ENCODE peak calls at places on chromosomes 5 and 9, in six cellular contexts. B, D, O, S, J and W are unnamed samples.

GRCh38 chr5:179880066-179880650 is 21.5 kb upstream of the MRNIP start:
- DNase-seq in B (no peak), D (no peak), O (no peak), S (no peak), J (no peak), W (no peak)

GRCh38 chr5:168795943-168796342 is 216.8 kb upstream of the PANK3 start:
- DNase-seq in B (no peak), D (no peak), O (no peak), S (no peak), J (no peak), W (no peak)

GRCh38 chr5:88761269-88761880 is 121.6 kb downstream of the MEF2C start:
- DNase-seq in B (peak; percentile 51), D (no peak), O (no peak), S (no peak), J (no peak), W (no peak)

GRCh38 chr5:107639990-107640389 is 30.7 kb downstream of the EFNA5 start:
- DNase-seq in B (no peak), D (no peak), O (no peak), S (no peak), J (no peak), W (no peak)

GRCh38 chr5:103445426-103446035 is 117.1 kb downstream of the NUDT12 start:
- DNase-seq in B (peak; percentile 22), D (no peak), O (no peak), S (no peak), J (no peak), W (no peak)

GRCh38 chr5:34930527-34930844 is 1.1 kb downstream of the DNAJC21 start:
- DNase-seq in B (peak; percentile 73), D (no peak), O (no peak), S (no peak), J (no peak), W (no peak)

GRCh38 chr9:114016629-114017423 is 61.3 kb downstream of the AMBP start:
- DNase-seq in B (no peak), D (no peak), O (peak; percentile 37), S (no peak), J (no peak), W (no peak)

GRCh38 chr9:104961238-104961637 is 33.3 kb upstream of the ABCA1 start:
- DNase-seq in B (peak; percentile 83), D (peak; percentile 52), O (peak; percentile 54), S (peak; percentile 72), J (peak; percentile 2), W (no peak)

GRCh38 chr5:179406031-179406681 is 60.9 kb upstream of the ADAMTS2 start:
- DNase-seq in B (peak; percentile 20), D (no peak), O (peak; percentile 41), S (no peak), J (no peak), W (no peak)

GRCh38 chr5:142866563-142867275 is 96.5 kb downstream of the ARHGAP26 start:
- DNase-seq in B (peak; percentile 73), D (peak; percentile 82), O (no peak), S (peak; percentile 74), J (peak; percentile 26), W (peak; percentile 67)

GRCh38 chr9:130441031-130441430 is 3.7 kb upstream of the ASS1 start:
- DNase-seq in B (no peak), D (no peak), O (no peak), S (no peak), J (no peak), W (no peak)

GRCh38 chr9:17726298-17726697 is 147.4 kb downstream of the SH3GL2 start:
- DNase-seq in B (no peak), D (no peak), O (no peak), S (no peak), J (no peak), W (no peak)

GRCh38 chr5:88889165-88890069 is 6.4 kb upstream of the MEF2C start:
- DNase-seq in B (peak; percentile 13), D (no peak), O (peak; percentile 67), S (no peak), J (no peak), W (no peak)

GRCh38 chr9:11328326-11328725 is 715.5 kb upstream of the PTPRD start:
- DNase-seq in B (no peak), D (no peak), O (no peak), S (no peak), J (no peak), W (no peak)

GRCh38 chr5:149913449-149914419 is 30.9 kb downstream of the PDE6A start:
- DNase-seq in B (no peak), D (no peak), O (no peak), S (no peak), J (no peak), W (no peak)

GRCh38 chr5:34014614-34015013 is 6.8 kb upstream of the AMACR start:
- DNase-seq in B (no peak), D (no peak), O (no peak), S (no peak), J (no peak), W (no peak)

GRCh38 chr5:162888268-162888667 is 549.1 kb upstream of the CCNG1 start:
- DNase-seq in B (no peak), D (no peak), O (no peak), S (no peak), J (no peak), W (no peak)

GRCh38 chr5:157342822-157343402 is 77.0 kb downstream of the CYFIP2 start:
- DNase-seq in B (no peak), D (peak; percentile 56), O (peak; percentile 82), S (peak; percentile 22), J (no peak), W (peak; percentile 23)

GRCh38 chr5:14238272-14238671 is 95.1 kb downstream of the TRIO start:
- DNase-seq in B (no peak), D (no peak), O (no peak), S (no peak), J (no peak), W (no peak)

GRCh38 chr5:91849069-91849468 is 466.0 kb upstream of the ARRDC3 start:
- DNase-seq in B (no peak), D (no peak), O (no peak), S (no peak), J (no peak), W (no peak)

GRCh38 chr5:131980696-131981095 is 30.8 kb downstream of the ACSL6 start:
- DNase-seq in B (no peak), D (no peak), O (no peak), S (no peak), J (no peak), W (no peak)

GRCh38 chr9:6171667-6172066 is 43.9 kb upstream of the IL33 start:
- DNase-seq in B (no peak), D (no peak), O (no peak), S (no peak), J (no peak), W (no peak)

GRCh38 chr5:43608406-43608805 is 5.4 kb downstream of the NNT start:
- DNase-seq in B (peak; percentile 5), D (no peak), O (no peak), S (no peak), J (no peak), W (no peak)

GRCh38 chr5:180304431-180305375 is 12.8 kb upstream of the MAPK9 start:
- DNase-seq in B (no peak), D (no peak), O (no peak), S (no peak), J (no peak), W (no peak)

GRCh38 chr9:21810388-21810787 is 8.0 kb downstream of the MTAP start:
- DNase-seq in B (peak; percentile 49), D (no peak), O (no peak), S (no peak), J (no peak), W (no peak)
- TF ChIP-seq RAD21 in B (no peak), D (no peak), O (no peak), S (no peak), J (no peak), W (no peak)

GRCh38 chr9:30799527-30800101 is 1584.8 kb upstream of the ACO1 start:
- DNase-seq in B (no peak), D (no peak), O (no peak), S (no peak), J (no peak), W (no peak)
- TF ChIP-seq RAD21 in B (no peak), D (no peak), O (peak; percentile 25), S (no peak), J (no peak), W (no peak)

DNA sequence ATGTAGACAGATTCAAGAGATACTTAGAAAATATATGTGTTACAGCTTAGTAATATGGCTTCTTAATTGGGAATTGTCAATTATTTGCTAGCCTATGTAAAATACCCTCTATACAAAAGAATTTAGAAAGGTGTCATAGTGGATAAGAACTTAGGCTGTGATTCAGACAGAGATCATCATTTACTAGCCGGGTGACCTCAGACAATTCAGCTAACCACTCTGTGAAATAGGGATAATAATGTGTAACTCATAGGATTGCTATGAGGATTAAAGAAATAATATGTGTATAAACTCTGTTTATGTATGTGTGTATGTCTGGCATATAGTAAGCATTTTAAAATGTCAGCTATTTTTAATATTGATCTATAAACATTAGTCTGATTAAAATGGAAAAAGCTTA is 5.9 kb upstream of the LARS1 start:
- DNase-seq in B (peak; percentile 84), D (no peak), O (no peak), S (no peak), J (no peak), W (no peak)
- TF ChIP-seq RAD21 in B (no peak), D (no peak), O (no peak), S (no peak), J (no peak), W (no peak)

GRCh38 chr9:38015267-38015666 is 53.8 kb downstream of the SHB start:
- DNase-seq in B (no peak), D (no peak), O (no peak), S (no peak), J (no peak), W (no peak)

GRCh38 chr9:38017149-38017884 is 51.7 kb downstream of the SHB start:
- DNase-seq in B (peak; percentile 62), D (peak; percentile 73), O (peak; percentile 80), S (no peak), J (no peak), W (no peak)

GRCh38 chr9:38017885-38018186 is 51.2 kb downstream of the SHB start:
- DNase-seq in B (no peak), D (no peak), O (no peak), S (no peak), J (no peak), W (no peak)

GRCh38 chr9:38018230-38018963 is 50.6 kb downstream of the SHB start:
- DNase-seq in B (no peak), D (no peak), O (no peak), S (peak; percentile 64), J (no peak), W (no peak)

DNA sequence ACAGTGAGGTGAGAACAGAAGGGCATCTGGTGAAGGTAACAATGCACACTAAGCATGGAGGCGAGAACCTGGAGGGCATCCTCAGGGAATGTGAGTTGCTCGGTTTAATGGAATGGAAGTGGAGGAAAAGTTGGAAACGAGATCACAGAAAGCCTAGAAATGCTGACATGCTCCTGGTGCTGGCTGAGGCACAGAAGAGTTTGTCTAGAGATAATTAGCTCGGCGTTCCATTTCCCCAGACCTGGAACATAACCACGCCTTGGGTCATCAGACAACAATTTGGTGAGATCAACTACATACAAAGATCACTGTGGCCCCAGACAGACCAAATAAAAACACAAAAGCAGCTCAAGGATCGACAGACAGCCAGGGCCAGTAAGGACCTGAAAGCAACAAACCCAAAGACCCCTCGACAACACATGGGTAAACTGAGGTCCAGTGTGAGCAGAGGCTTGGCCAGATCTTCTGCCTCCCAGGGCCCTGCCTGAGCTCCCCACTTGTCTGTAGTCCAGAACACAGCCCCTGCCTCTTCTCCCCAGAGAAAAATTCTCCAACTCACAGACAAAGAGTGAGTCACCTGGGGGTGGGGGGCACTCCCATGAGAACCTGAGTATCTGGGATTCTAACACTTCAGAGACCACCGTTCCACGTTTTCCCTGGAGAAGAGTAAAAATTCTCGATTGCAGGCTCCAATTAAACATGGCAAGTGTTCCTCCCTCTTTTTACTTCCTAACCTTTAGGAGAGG is 52.5 kb downstream of the SHB start:
- DNase-seq in B (peak; percentile 63), D (peak; percentile 53), O (no peak), S (no peak), J (no peak), W (no peak)
- TF ChIP-seq RAD21 in B (no peak), D (no peak), O (no peak), S (no peak), J (no peak), W (no peak)